ENCODE peak calls at places on chromosomes 7 and 10, in eight cellular contexts. B, X, U, M, D, A, R and Q are unnamed samples.

GRCh38 chr10:109875828-109876821 is 47.2 kb downstream of the XPNPEP1 start:
- DNase-seq in R (no peak), A (no peak), X (no peak), B (no peak), M (no peak), U (no peak), D (peak), Q (no peak)

GRCh38 chr7:16846611-16847165 is 35.1 kb downstream of the AGR3 start:
- DNase-seq in D (no peak), R (no peak), B (no peak), A (no peak), M (no peak), U (no peak), X (no peak), Q (no peak)

GRCh38 chr10:77919713-77920108 is 6.8 kb downstream of the DLG5 start:
- DNase-seq in B (no peak), R (peak), D (no peak), U (peak), X (no peak), M (no peak), A (peak), Q (peak)

GRCh38 chr7:20064974-20065862 is 152.0 kb downstream of the MACC1 start:
- DNase-seq in D (no peak), M (no peak), B (no peak), U (peak), R (peak), A (no peak), X (no peak), Q (peak)

GRCh38 chr10:44879531-44879899 is 31.6 kb upstream of the TMEM72 start:
- DNase-seq in B (no peak), X (no peak), M (no peak), A (no peak), U (no peak), D (peak), R (no peak), Q (no peak)

GRCh38 chr7:112448891-112449290 is 1.4 kb upstream of the IFRD1 start:
- DNase-seq in U (no peak), M (no peak), B (no peak), X (no peak), A (no peak), R (peak), D (no peak), Q (no peak)

GRCh38 chr10:100761191-100761590 is 15.8 kb downstream of the PAX2 start:
- DNase-seq in M (no peak), D (no peak), B (no peak), A (no peak), U (no peak), R (no peak), X (no peak), Q (no peak)

GRCh38 chr10:59362991-59363390 is 642 bp upstream of the FAM13C start:
- DNase-seq in D (peak), M (peak), R (peak), U (peak), A (no peak), B (peak), X (peak), Q (peak)

GRCh38 chr7:120505770-120506169 is 232.8 kb downstream of the KCND2 start:
- DNase-seq in R (no peak), D (no peak), B (no peak), A (no peak), U (no peak), M (no peak), X (no peak), Q (no peak)

GRCh38 chr10:99841746-99842145 is 59.3 kb downstream of the ABCC2 start:
- DNase-seq in X (no peak), U (no peak), D (no peak), B (no peak), A (no peak), R (no peak), M (no peak), Q (no peak)

GRCh38 chr7:151705744-151706567 is 171.0 kb downstream of the PRKAG2 start:
- DNase-seq in A (peak), M (peak), B (peak), X (no peak), R (peak), U (peak), D (peak), Q (peak)
- TF ChIP-seq CTCF in A (peak), M (peak), B (peak), X (no peak), R (peak), U (peak), D (peak), Q (peak)

DNA sequence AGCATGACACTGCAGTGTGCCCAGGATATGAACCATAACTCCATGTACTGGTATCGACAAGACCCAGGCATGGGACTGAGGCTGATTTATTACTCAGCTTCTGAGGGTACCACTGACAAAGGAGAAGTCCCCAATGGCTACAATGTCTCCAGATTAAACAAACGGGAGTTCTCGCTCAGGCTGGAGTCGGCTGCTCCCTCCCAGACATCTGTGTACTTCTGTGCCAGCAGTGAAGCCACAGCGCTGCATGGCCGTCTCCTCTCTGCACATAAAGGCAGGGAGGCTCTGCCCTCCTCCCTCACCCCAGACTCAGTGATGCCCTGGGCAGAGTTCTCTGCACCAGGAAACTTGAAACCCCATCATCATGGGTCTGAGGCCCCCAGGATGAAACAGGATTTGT is 70.7 kb upstream of the PRSS58 start:
- DNase-seq in D (no peak), X (no peak), B (no peak), A (no peak), M (no peak), U (no peak), R (no peak), Q (no peak)
- H3K4me3 ChIP-seq in D (no peak), X (no peak), B (no peak), A (no peak), M (no peak), U (no peak), R (no peak), Q (no peak)

GRCh38 chr7:12493866-12494265 is 76.7 kb upstream of the SCIN start:
- DNase-seq in R (peak), U (no peak), X (no peak), B (no peak), M (no peak), A (no peak), D (no peak), Q (no peak)

GRCh38 chr7:12493407-12493806 is 77.1 kb upstream of the SCIN start:
- DNase-seq in R (peak), U (peak), A (no peak), X (no peak), B (no peak), M (no peak), D (peak), Q (no peak)

GRCh38 chr7:12491526-12491925 is 79.0 kb upstream of the SCIN start:
- DNase-seq in A (no peak), R (no peak), U (no peak), D (no peak), M (no peak), X (no peak), B (no peak), Q (no peak)

GRCh38 chr7:12490941-12491340 is 79.6 kb upstream of the SCIN start:
- DNase-seq in A (no peak), U (no peak), M (no peak), B (no peak), D (no peak), X (no peak), R (no peak), Q (no peak)

DNA sequence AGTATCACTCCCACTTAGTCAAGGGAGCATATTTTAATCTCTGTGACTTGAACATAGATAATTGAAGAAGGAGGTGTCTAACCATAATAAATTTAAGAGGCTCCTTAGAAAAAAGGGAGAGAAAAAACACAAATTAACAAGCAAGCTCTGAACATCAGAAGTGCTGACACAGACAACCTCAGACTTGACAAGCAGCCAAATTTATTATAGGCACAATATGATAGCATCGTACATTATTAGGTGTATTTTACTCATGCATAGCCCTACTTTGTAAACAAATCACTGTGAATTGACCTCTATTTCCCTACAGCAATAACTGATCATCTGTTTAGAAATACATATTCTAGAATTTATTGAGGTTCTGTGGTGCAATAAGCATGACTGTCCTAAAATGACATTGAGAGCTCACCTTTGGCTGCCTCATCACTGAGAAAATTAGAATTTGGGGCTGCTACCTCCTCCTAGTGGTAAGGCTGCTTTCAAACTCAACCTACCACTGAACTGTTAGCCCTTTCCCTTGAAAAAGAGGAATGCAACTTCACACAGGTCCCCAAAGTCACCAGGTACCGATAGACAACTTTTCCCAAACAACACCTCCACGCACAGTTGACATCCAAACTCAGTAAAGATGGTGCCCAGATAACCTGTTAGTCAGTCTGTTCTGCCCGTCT is 76.0 kb upstream of the SCIN start:
- DNase-seq in U (no peak), B (no peak), A (no peak), M (no peak), R (no peak), X (no peak), D (peak), Q (no peak)
- TF ChIP-seq CTCF in U (peak), B (no peak), A (peak), M (no peak), R (peak), X (no peak), D (peak), Q (no peak)

DNA sequence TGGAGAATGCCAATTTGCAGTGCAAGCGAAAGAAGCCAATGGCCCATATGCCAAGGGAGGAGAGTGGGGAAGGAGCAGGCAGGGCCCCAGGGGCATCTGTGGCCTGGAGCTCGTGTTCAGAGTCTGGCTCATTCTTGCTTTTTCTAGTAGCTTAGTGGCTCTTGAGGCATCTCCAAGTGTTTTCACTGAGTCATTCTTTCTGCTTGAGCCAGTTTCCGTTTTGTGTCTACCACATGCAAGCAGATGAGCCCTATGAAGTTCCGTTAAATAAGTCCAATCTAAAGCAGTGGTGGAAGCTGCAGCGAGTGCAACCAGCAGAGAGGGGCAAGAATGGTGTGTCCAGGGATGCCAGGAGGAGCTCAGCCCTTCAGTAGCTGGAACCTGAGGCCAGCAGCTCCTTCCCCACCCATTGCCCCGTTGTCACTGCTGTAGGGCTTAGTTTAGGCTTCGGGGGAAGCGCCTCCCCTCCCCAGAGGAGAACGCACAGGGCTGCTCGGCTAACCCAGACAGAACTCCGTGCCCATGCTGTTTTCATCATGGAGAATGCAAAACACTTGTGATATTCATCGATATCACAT is 57.4 kb upstream of the EBF3 start:
- DNase-seq in M (peak), D (no peak), U (peak), B (no peak), A (no peak), X (peak), R (peak), Q (peak)
- H3K4me3 ChIP-seq in M (no peak), D (no peak), U (no peak), B (no peak), A (no peak), X (no peak), R (no peak), Q (peak)

DNA sequence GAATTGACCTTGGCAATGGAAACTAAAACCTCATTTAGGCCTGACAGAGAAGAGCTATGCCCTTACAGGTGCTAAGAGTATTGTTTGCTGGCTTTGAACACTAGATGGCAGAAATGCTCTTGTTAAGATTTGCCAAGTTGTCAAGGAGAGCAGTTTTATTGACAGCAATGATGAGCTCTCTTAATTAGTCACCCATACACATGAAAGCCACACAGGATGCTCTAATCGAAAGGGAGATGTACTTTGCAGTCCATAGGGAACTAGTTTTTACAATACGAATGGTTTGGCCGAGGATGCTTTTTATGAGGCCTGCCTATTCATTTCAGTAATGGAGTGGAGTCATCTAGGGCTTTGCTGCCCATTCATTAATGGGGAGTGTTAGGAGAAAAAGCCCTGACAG is 45.4 kb upstream of the MBL2 start:
- DNase-seq in B (no peak), U (peak), X (no peak), D (peak), R (peak), A (no peak), M (no peak), Q (peak)
- TF ChIP-seq CTCF in B (no peak), U (peak), X (no peak), D (peak), R (peak), A (peak), M (peak), Q (peak)